ENCODE peak calls at places on chromosomes 12 and 14, in six cellular contexts. One of them, this sample, is unnamed.

GRCh38 chr12:9404469-9405260 is 196.5 kb upstream of the PZP start:
- DNase-seq in body of pancreas: peak; percentile 27
- DNase-seq in adipocyte: no peak
- DNase-seq in GM06990: no peak
- DNase-seq in fibroblast of lung: no peak
- DNase-seq in endodermal cell: peak; percentile 60
- DNase-seq in this sample: no peak

GRCh38 chr12:6095269-6095668 is 29.2 kb downstream of the VWF start:
- DNase-seq in body of pancreas: no peak
- DNase-seq in endodermal cell: peak; percentile 28
- DNase-seq in adipocyte: no peak
- DNase-seq in fibroblast of lung: no peak
- DNase-seq in GM06990: no peak
- DNase-seq in this sample: no peak

GRCh38 chr14:71441142-71441541 is 491.1 kb upstream of the RGS6 start:
- DNase-seq in GM06990: no peak
- DNase-seq in body of pancreas: no peak
- DNase-seq in adipocyte: no peak
- DNase-seq in endodermal cell: no peak
- DNase-seq in fibroblast of lung: no peak
- DNase-seq in this sample: no peak

GRCh38 chr12:75782182-75782581 is 249.4 kb downstream of the PHLDA1 start:
- DNase-seq in endodermal cell: no peak
- DNase-seq in GM06990: no peak
- DNase-seq in fibroblast of lung: no peak
- DNase-seq in body of pancreas: no peak
- DNase-seq in adipocyte: no peak
- DNase-seq in this sample: no peak

GRCh38 chr14:59969319-59969718 is 49.4 kb downstream of the LRRC9 start:
- DNase-seq in body of pancreas: no peak
- DNase-seq in GM06990: no peak
- DNase-seq in adipocyte: peak; percentile 53
- DNase-seq in endodermal cell: no peak
- DNase-seq in fibroblast of lung: peak; percentile 76
- DNase-seq in this sample: peak; percentile 62

GRCh38 chr14:64726585-64726890 is 22.3 kb downstream of the PLEKHG3 start:
- DNase-seq in endodermal cell: peak; percentile 84
- DNase-seq in fibroblast of lung: no peak
- DNase-seq in GM06990: no peak
- DNase-seq in adipocyte: peak; percentile 12
- DNase-seq in body of pancreas: peak; percentile 91
- DNase-seq in this sample: peak; percentile 95

GRCh38 chr12:102300824-102301461 is 103.3 kb upstream of the PMCH start:
- DNase-seq in GM06990: peak; percentile 18
- DNase-seq in fibroblast of lung: peak; percentile 77
- DNase-seq in body of pancreas: peak; percentile 49
- DNase-seq in endodermal cell: peak; percentile 75
- DNase-seq in adipocyte: peak; percentile 6
- DNase-seq in this sample: peak; percentile 80

GRCh38 chr12:51323966-51324895 is at the start of gene BIN2:
- DNase-seq in fibroblast of lung: no peak
- DNase-seq in endodermal cell: no peak
- DNase-seq in adipocyte: no peak
- DNase-seq in body of pancreas: peak; percentile 19
- DNase-seq in GM06990: peak; percentile 91
- DNase-seq in this sample: no peak

GRCh38 chr14:97900187-97900586 is 1103.0 kb downstream of the VRK1 start:
- DNase-seq in body of pancreas: no peak
- DNase-seq in GM06990: no peak
- DNase-seq in endodermal cell: no peak
- DNase-seq in fibroblast of lung: no peak
- DNase-seq in adipocyte: no peak
- DNase-seq in this sample: no peak

GRCh38 chr12:122888232-122888752 is 7.6 kb downstream of the VPS37B start:
- DNase-seq in fibroblast of lung: peak; percentile 57
- DNase-seq in adipocyte: peak; percentile 48
- DNase-seq in endodermal cell: peak; percentile 81
- DNase-seq in GM06990: no peak
- DNase-seq in body of pancreas: peak; percentile 93
- DNase-seq in this sample: peak; percentile 100

GRCh38 chr14:99393059-99393655 is 87.5 kb downstream of the SETD3 start:
- DNase-seq in GM06990: no peak
- DNase-seq in endodermal cell: peak; percentile 86
- DNase-seq in body of pancreas: peak; percentile 61
- DNase-seq in fibroblast of lung: peak; percentile 36
- DNase-seq in adipocyte: peak; percentile 45
- DNase-seq in this sample: peak; percentile 40

GRCh38 chr12:40597133-40597532 is 95.1 kb upstream of the CNTN1 start:
- DNase-seq in body of pancreas: no peak
- DNase-seq in endodermal cell: no peak
- DNase-seq in adipocyte: no peak
- DNase-seq in fibroblast of lung: no peak
- DNase-seq in GM06990: no peak
- DNase-seq in this sample: no peak

GRCh38 chr12:62613092-62613491 is 146.5 kb downstream of the MON2 start:
- DNase-seq in adipocyte: no peak
- DNase-seq in body of pancreas: no peak
- DNase-seq in fibroblast of lung: no peak
- DNase-seq in GM06990: no peak
- DNase-seq in endodermal cell: no peak
- DNase-seq in this sample: no peak

GRCh38 chr12:10392394-10392930 is 2.6 kb upstream of the KLRK1 start:
- DNase-seq in endodermal cell: no peak
- DNase-seq in body of pancreas: peak; percentile 35
- DNase-seq in adipocyte: peak; percentile 90
- DNase-seq in GM06990: peak; percentile 52
- DNase-seq in fibroblast of lung: peak; percentile 99
- DNase-seq in this sample: peak; percentile 94

GRCh38 chr14:49972840-49973239 is 80.0 kb downstream of the ARF6 start:
- DNase-seq in adipocyte: peak; percentile 85
- DNase-seq in GM06990: no peak
- DNase-seq in body of pancreas: peak; percentile 44
- DNase-seq in endodermal cell: no peak
- DNase-seq in fibroblast of lung: peak; percentile 89
- DNase-seq in this sample: peak; percentile 95

GRCh38 chr12:131511391-131511802 is 199.5 kb upstream of the SFSWAP start:
- DNase-seq in endodermal cell: peak; percentile 69
- DNase-seq in fibroblast of lung: no peak
- DNase-seq in adipocyte: no peak
- DNase-seq in GM06990: peak; percentile 73
- DNase-seq in body of pancreas: no peak
- DNase-seq in this sample: peak; percentile 83

GRCh38 chr14:45705954-45706353 is 453.0 kb upstream of the MIS18BP1 start:
- DNase-seq in endodermal cell: no peak
- DNase-seq in adipocyte: no peak
- DNase-seq in GM06990: no peak
- DNase-seq in fibroblast of lung: no peak
- DNase-seq in body of pancreas: no peak
- DNase-seq in this sample: no peak

GRCh38 chr12:26126340-26127284 is 1.8 kb upstream of the BHLHE41 start:
- DNase-seq in adipocyte: peak; percentile 96
- DNase-seq in fibroblast of lung: peak; percentile 76
- DNase-seq in body of pancreas: peak; percentile 91
- DNase-seq in GM06990: peak; percentile 67
- DNase-seq in endodermal cell: peak; percentile 96
- DNase-seq in this sample: peak; percentile 64

GRCh38 chr12:55727643-55728184 is 1.1 kb downstream of the CD63 start:
- DNase-seq in GM06990: no peak
- DNase-seq in endodermal cell: peak; percentile 71
- DNase-seq in adipocyte: peak; percentile 65
- DNase-seq in body of pancreas: peak; percentile 84
- DNase-seq in fibroblast of lung: peak; percentile 51
- DNase-seq in this sample: peak; percentile 25

GRCh38 chr14:59511916-59512530 is 27.7 kb downstream of the JKAMP start:
- DNase-seq in endodermal cell: peak; percentile 88
- DNase-seq in body of pancreas: peak; percentile 12
- DNase-seq in adipocyte: no peak
- DNase-seq in fibroblast of lung: no peak
- DNase-seq in GM06990: no peak
- DNase-seq in this sample: peak; percentile 5

GRCh38 chr14:104202259-104203070 is 64.1 kb downstream of the KIF26A start:
- DNase-seq in adipocyte: no peak
- DNase-seq in body of pancreas: peak; percentile 88
- DNase-seq in fibroblast of lung: no peak
- DNase-seq in GM06990: no peak
- DNase-seq in endodermal cell: no peak
- DNase-seq in this sample: no peak

GRCh38 chr12:92419201-92419600 is 273.6 kb upstream of the BTG1 start:
- DNase-seq in GM06990: no peak
- DNase-seq in adipocyte: peak; percentile 27
- DNase-seq in body of pancreas: peak; percentile 58
- DNase-seq in fibroblast of lung: no peak
- DNase-seq in endodermal cell: no peak
- DNase-seq in this sample: no peak

GRCh38 chr14:63712123-63712522 is 15.7 kb downstream of the SGPP1 start:
- DNase-seq in GM06990: no peak
- DNase-seq in fibroblast of lung: no peak
- DNase-seq in endodermal cell: no peak
- DNase-seq in adipocyte: no peak
- DNase-seq in body of pancreas: no peak
- DNase-seq in this sample: no peak

GRCh38 chr14:68599896-68600620 is 192.8 kb downstream of the ZFP36L1 start:
- DNase-seq in fibroblast of lung: no peak
- DNase-seq in body of pancreas: no peak
- DNase-seq in endodermal cell: peak; percentile 14
- DNase-seq in adipocyte: no peak
- DNase-seq in GM06990: no peak
- DNase-seq in this sample: no peak

GRCh38 chr12:113846275-113846674 is 119.8 kb downstream of the RBM19 start:
- DNase-seq in endodermal cell: no peak
- DNase-seq in fibroblast of lung: no peak
- DNase-seq in GM06990: no peak
- DNase-seq in body of pancreas: no peak
- DNase-seq in adipocyte: no peak
- DNase-seq in this sample: no peak

GRCh38 chr14:81275305-81275950 is 54.7 kb upstream of the GTF2A1 start:
- DNase-seq in endodermal cell: no peak
- DNase-seq in GM06990: no peak
- DNase-seq in adipocyte: no peak
- DNase-seq in fibroblast of lung: no peak
- DNase-seq in body of pancreas: no peak
- DNase-seq in this sample: no peak
- H3K36me3 ChIP-seq in endodermal cell: peaks cover 13% of the 10 kb centered on the region
- H3K36me3 ChIP-seq in GM06990: no peaks in the 10 kb centered on the region
- H3K36me3 ChIP-seq in adipocyte: no peaks in the 10 kb centered on the region
- H3K36me3 ChIP-seq in fibroblast of lung: no peaks in the 10 kb centered on the region
- H3K36me3 ChIP-seq in body of pancreas: no peaks in the 10 kb centered on the region
- H3K36me3 ChIP-seq in this sample: peaks cover 19% of the 10 kb centered on the region

GRCh38 chr14:94239416-94239815 is 53.7 kb downstream of the SERPINA10 start:
- DNase-seq in fibroblast of lung: no peak
- DNase-seq in body of pancreas: no peak
- DNase-seq in adipocyte: no peak
- DNase-seq in endodermal cell: no peak
- DNase-seq in GM06990: no peak
- DNase-seq in this sample: no peak
- H3K36me3 ChIP-seq in fibroblast of lung: no peaks in the 10 kb centered on the region
- H3K36me3 ChIP-seq in body of pancreas: no peaks in the 10 kb centered on the region
- H3K36me3 ChIP-seq in adipocyte: no peaks in the 10 kb centered on the region
- H3K36me3 ChIP-seq in endodermal cell: no peaks in the 10 kb centered on the region
- H3K36me3 ChIP-seq in GM06990: no peaks in the 10 kb centered on the region
- H3K36me3 ChIP-seq in this sample: peaks cover 2% of the 10 kb centered on the region

GRCh38 chr14:72565200-72565599 is 328.7 kb downstream of the DPF3 start:
- DNase-seq in fibroblast of lung: no peak
- DNase-seq in adipocyte: no peak
- DNase-seq in endodermal cell: no peak
- DNase-seq in GM06990: no peak
- DNase-seq in body of pancreas: no peak
- DNase-seq in this sample: no peak

GRCh38 chr14:72568296-72568992 is 325.5 kb downstream of the DPF3 start:
- DNase-seq in endodermal cell: no peak
- DNase-seq in adipocyte: no peak
- DNase-seq in body of pancreas: peak; percentile 32
- DNase-seq in fibroblast of lung: no peak
- DNase-seq in GM06990: no peak
- DNase-seq in this sample: no peak

GRCh38 chr14:72563676-72564075 is 330.2 kb downstream of the DPF3 start:
- DNase-seq in adipocyte: no peak
- DNase-seq in endodermal cell: no peak
- DNase-seq in GM06990: no peak
- DNase-seq in fibroblast of lung: no peak
- DNase-seq in body of pancreas: no peak
- DNase-seq in this sample: no peak

GRCh38 chr14:72565917-72566316 is 328.0 kb downstream of the DPF3 start:
- DNase-seq in adipocyte: no peak
- DNase-seq in GM06990: no peak
- DNase-seq in fibroblast of lung: no peak
- DNase-seq in endodermal cell: no peak
- DNase-seq in body of pancreas: no peak
- DNase-seq in this sample: no peak

DNA sequence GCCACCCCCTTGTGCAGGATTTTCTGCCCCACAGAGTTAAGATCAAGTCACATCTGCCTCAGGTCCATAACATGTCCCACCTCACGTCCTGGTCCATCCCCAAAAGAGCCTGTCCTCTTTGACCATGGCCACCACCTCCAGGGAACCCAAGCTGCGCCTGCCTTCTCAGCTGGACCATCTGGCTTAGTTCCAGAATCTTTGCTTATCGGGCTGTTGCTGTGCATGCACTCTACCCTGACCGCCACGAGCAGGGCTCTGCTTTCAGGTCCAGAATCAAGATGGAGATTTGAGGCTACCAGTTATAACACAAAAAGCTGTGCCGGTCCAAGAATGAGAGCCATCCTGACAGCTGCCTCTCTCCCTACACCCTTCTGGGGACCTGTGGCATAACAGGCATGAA is 326.7 kb downstream of the DPF3 start:
- DNase-seq in fibroblast of lung: no peak
- DNase-seq in GM06990: no peak
- DNase-seq in body of pancreas: peak; percentile 39
- DNase-seq in adipocyte: no peak
- DNase-seq in endodermal cell: no peak
- DNase-seq in this sample: no peak
- H3K36me3 ChIP-seq in fibroblast of lung: no peaks in the 10 kb centered on the region
- H3K36me3 ChIP-seq in GM06990: no peaks in the 10 kb centered on the region
- H3K36me3 ChIP-seq in body of pancreas: no peaks in the 10 kb centered on the region
- H3K36me3 ChIP-seq in adipocyte: no peaks in the 10 kb centered on the region
- H3K36me3 ChIP-seq in endodermal cell: no peaks in the 10 kb centered on the region
- H3K36me3 ChIP-seq in this sample: no peaks in the 10 kb centered on the region

GRCh38 chr12:109580272-109580671 is 6.7 kb downstream of the MVK start:
- DNase-seq in fibroblast of lung: no peak
- DNase-seq in body of pancreas: no peak
- DNase-seq in GM06990: no peak
- DNase-seq in adipocyte: no peak
- DNase-seq in endodermal cell: no peak
- DNase-seq in this sample: no peak

GRCh38 chr12:109580684-109581333 is 7.2 kb downstream of the MVK start:
- DNase-seq in fibroblast of lung: no peak
- DNase-seq in adipocyte: no peak
- DNase-seq in body of pancreas: no peak
- DNase-seq in endodermal cell: no peak
- DNase-seq in GM06990: no peak
- DNase-seq in this sample: peak; percentile 18

GRCh38 chr12:109581334-109581691 is 7.7 kb downstream of the MVK start:
- DNase-seq in body of pancreas: no peak
- DNase-seq in adipocyte: no peak
- DNase-seq in fibroblast of lung: no peak
- DNase-seq in endodermal cell: no peak
- DNase-seq in GM06990: no peak
- DNase-seq in this sample: no peak

GRCh38 chr12:109582636-109583035 is 9.0 kb downstream of the MVK start:
- DNase-seq in body of pancreas: no peak
- DNase-seq in fibroblast of lung: no peak
- DNase-seq in adipocyte: no peak
- DNase-seq in endodermal cell: peak; percentile 82
- DNase-seq in GM06990: no peak
- DNase-seq in this sample: peak; percentile 41

GRCh38 chr12:109581856-109582255 is 8.3 kb downstream of the MVK start:
- DNase-seq in fibroblast of lung: peak; percentile 66
- DNase-seq in body of pancreas: no peak
- DNase-seq in GM06990: no peak
- DNase-seq in adipocyte: peak; percentile 2
- DNase-seq in endodermal cell: no peak
- DNase-seq in this sample: peak; percentile 94
- H3K36me3 ChIP-seq in fibroblast of lung: peaks cover 13% of the 10 kb centered on the region
- H3K36me3 ChIP-seq in body of pancreas: no peaks in the 10 kb centered on the region
- H3K36me3 ChIP-seq in GM06990: peaks cover 45% of the 10 kb centered on the region
- H3K36me3 ChIP-seq in adipocyte: peaks cover 77% of the 10 kb centered on the region
- H3K36me3 ChIP-seq in endodermal cell: peaks cover 42% of the 10 kb centered on the region
- H3K36me3 ChIP-seq in this sample: peaks cover 12% of the 10 kb centered on the region

This sample was measured in bronchial epithelial cell.